ENCODE peak calls at places on chromosomes 3 and 15, in nine cellular contexts. I, L, H, O, N, T, X, E and Q are unnamed samples.

GRCh38 chr15:25508369-25509002 is 69.7 kb upstream of the UBE3A start:
- DNase-seq in T (peak; percentile 47), N (no peak), L (no peak), I (no peak), E (peak; percentile 67), O (peak; percentile 69), X (no peak), H (peak; percentile 30), Q (no peak)

GRCh38 chr15:75925440-75925839 is 21.8 kb downstream of the FBXO22 start:
- DNase-seq in X (no peak), H (no peak), N (no peak), I (no peak), O (no peak), T (peak; percentile 16), L (no peak), E (no peak), Q (no peak)

GRCh38 chr15:63381301-63382192 is at the start of gene CA12:
- DNase-seq in T (no peak), E (peak; percentile 20), I (no peak), O (peak; percentile 42), L (no peak), H (peak; percentile 49), X (no peak), N (peak; percentile 13), Q (no peak)

GRCh38 chr3:97815149-97815917 is 6.5 kb upstream of the CRYBG3 start:
- DNase-seq in N (peak; percentile 28), T (no peak), E (no peak), O (peak; percentile 85), X (no peak), I (peak; percentile 26), H (peak; percentile 54), L (no peak), Q (no peak)

GRCh38 chr3:15859507-15860013 is 61.8 kb upstream of the ANKRD28 start:
- DNase-seq in N (peak; percentile 75), H (peak; percentile 83), L (peak; percentile 81), T (peak; percentile 51), E (peak; percentile 89), O (peak; percentile 88), X (no peak), I (peak; percentile 65), Q (peak; percentile 84)

GRCh38 chr3:147373301-147373700 is 33.0 kb downstream of the ZIC4 start:
- DNase-seq in T (no peak), L (no peak), O (no peak), X (no peak), E (no peak), I (no peak), H (no peak), N (no peak), Q (no peak)

GRCh38 chr3:16140116-16140893 is 34.2 kb upstream of the GALNT15 start:
- DNase-seq in L (no peak), O (peak; percentile 84), N (no peak), H (peak; percentile 62), I (no peak), X (no peak), E (peak; percentile 49), T (no peak), Q (peak; percentile 52)

GRCh38 chr3:96863129-96863740 is 48.8 kb downstream of the EPHA6 start:
- DNase-seq in H (peak; percentile 19), N (no peak), E (no peak), I (no peak), X (no peak), T (peak; percentile 0), O (peak; percentile 37), L (no peak), Q (peak; percentile 36)

GRCh38 chr15:44738340-44738984 is 2.1 kb downstream of the TRIM69 start:
- DNase-seq in T (peak; percentile 47), L (no peak), H (peak; percentile 73), O (peak; percentile 56), E (peak; percentile 67), X (no peak), I (no peak), N (no peak), Q (no peak)